ENCODE peak calls at places on chromosomes 1 and 21, in five cellular contexts. Q is endodermal cell, J is neural progenitor cell, Y is IMR-90, S is astrocyte of the spinal cord. B is an unnamed sample.

GRCh38 chr1:230232352-230232751 is 165.3 kb downstream of the GALNT2 start:
- DNase-seq in Q (peak; percentile 73), J (no peak), Y (peak; percentile 10), S (peak; percentile 35), B (no peak)

GRCh38 chr1:243501002-243501401 is 245.2 kb downstream of the SDCCAG8 start:
- DNase-seq in Q (no peak), J (no peak), Y (peak; percentile 93), S (peak; percentile 88), B (no peak)

GRCh38 chr1:24566266-24566867 is 10.5 kb downstream of the NCMAP start:
- DNase-seq in Q (no peak), J (no peak), Y (peak; percentile 15), S (peak; percentile 15), B (no peak)

GRCh38 chr21:26945916-26946315 is 21.0 kb downstream of the ADAMTS5 start:
- DNase-seq in Q (peak; percentile 54), J (no peak), Y (no peak), S (peak; percentile 16), B (no peak)

GRCh38 chr1:43822040-43822439 is 111.6 kb upstream of the ARTN start:
- DNase-seq in Q (no peak), J (no peak), Y (peak; percentile 93), S (peak; percentile 86), B (peak; percentile 91)

GRCh38 chr1:235919797-235920475 is 53.2 kb upstream of the LYST start:
- DNase-seq in Q (peak; percentile 78), J (peak; percentile 49), Y (peak; percentile 84), S (peak; percentile 85), B (peak; percentile 56)

GRCh38 chr1:85339089-85339488 is 62.7 kb upstream of the BCL10 start:
- DNase-seq in Q (no peak), J (no peak), Y (peak; percentile 76), S (peak; percentile 72), B (no peak)

GRCh38 chr21:33394260-33394659 is 9.0 kb upstream of the IFNGR2 start:
- DNase-seq in Q (no peak), J (no peak), Y (no peak), S (no peak), B (no peak)

GRCh38 chr21:33750017-33750416 is 107.7 kb downstream of the ITSN1 start:
- DNase-seq in Q (no peak), J (no peak), Y (no peak), S (no peak), B (no peak)

GRCh38 chr1:30472009-30472408 is 251.4 kb downstream of the MATN1 start:
- DNase-seq in Q (no peak), J (no peak), Y (no peak), S (no peak), B (no peak)

GRCh38 chr1:229685149-229685548 is 59.1 kb downstream of the URB2 start:
- DNase-seq in Q (no peak), J (no peak), Y (no peak), S (no peak), B (no peak)

GRCh38 chr21:21851657-21852056 is 853.4 kb downstream of the NCAM2 start:
- DNase-seq in Q (no peak), J (no peak), Y (peak; percentile 13), S (no peak), B (no peak)

GRCh38 chr1:233391338-233391737 is 63.8 kb downstream of the MAP3K21 start:
- DNase-seq in Q (no peak), J (no peak), Y (no peak), S (no peak), B (no peak)

GRCh38 chr1:45337630-45338320 is 2.2 kb upstream of the TOE1 start:
- DNase-seq in Q (no peak), J (no peak), Y (no peak), S (no peak), B (peak; percentile 13)

GRCh38 chr1:219324629-219325367 is 151.1 kb downstream of the LYPLAL1 start:
- DNase-seq in Q (no peak), J (no peak), Y (peak; percentile 98), S (peak; percentile 94), B (peak; percentile 61)

GRCh38 chr1:184379111-184379752 is 7.6 kb upstream of the C1orf21 start:
- DNase-seq in Q (no peak), J (no peak), Y (no peak), S (no peak), B (no peak)

GRCh38 chr1:98704474-98704873 is 43.0 kb downstream of the SNX7 start:
- DNase-seq in Q (peak; percentile 45), J (peak; percentile 60), Y (peak; percentile 6), S (peak; percentile 32), B (no peak)

GRCh38 chr1:3669421-3669821 is 17.1 kb downstream of the TP73 start:
- DNase-seq in Q (peak; percentile 45), J (no peak), Y (no peak), S (no peak), B (no peak)

GRCh38 chr1:215797859-215798258 is 230.8 kb downstream of the KCTD3 start:
- DNase-seq in Q (no peak), J (no peak), Y (peak; percentile 50), S (no peak), B (no peak)

GRCh38 chr1:9263984-9264929 is 28.4 kb upstream of the SPSB1 start:
- DNase-seq in Q (no peak), J (no peak), Y (no peak), S (no peak), B (no peak)

GRCh38 chr1:200610846-200611245 is 9.7 kb downstream of the KIF14 start:
- DNase-seq in Q (no peak), J (no peak), Y (peak; percentile 58), S (peak; percentile 30), B (no peak)

GRCh38 chr1:20485527-20486456 is at the start of gene CAMK2N1:
- DNase-seq in Q (peak; percentile 82), J (peak; percentile 81), Y (peak; percentile 67), S (peak; percentile 57), B (no peak)

GRCh38 chr21:32779983-32780382 is 8.4 kb upstream of the PAXBP1 start:
- DNase-seq in Q (no peak), J (no peak), Y (no peak), S (no peak), B (no peak)

GRCh38 chr1:76827066-76827465 is 40.2 kb upstream of the ST6GALNAC5 start:
- DNase-seq in Q (no peak), J (no peak), Y (no peak), S (no peak), B (no peak)

GRCh38 chr1:76833151-76833550 is 34.1 kb upstream of the ST6GALNAC5 start:
- DNase-seq in Q (no peak), J (no peak), Y (no peak), S (no peak), B (no peak)

GRCh38 chr1:76832521-76832920 is 34.8 kb upstream of the ST6GALNAC5 start:
- DNase-seq in Q (no peak), J (no peak), Y (no peak), S (no peak), B (no peak)

GRCh38 chr1:76833856-76834255 is 33.4 kb upstream of the ST6GALNAC5 start:
- DNase-seq in Q (no peak), J (no peak), Y (no peak), S (no peak), B (no peak)

GRCh38 chr1:76830373-76830772 is 36.9 kb upstream of the ST6GALNAC5 start:
- DNase-seq in Q (no peak), J (no peak), Y (no peak), S (no peak), B (no peak)
- H3K4me3 ChIP-seq in Q (no peak overlapping the region), J (no peak overlapping the region), Y (no peak overlapping the region), S (no peak overlapping the region), B (no peak overlapping the region)

DNA sequence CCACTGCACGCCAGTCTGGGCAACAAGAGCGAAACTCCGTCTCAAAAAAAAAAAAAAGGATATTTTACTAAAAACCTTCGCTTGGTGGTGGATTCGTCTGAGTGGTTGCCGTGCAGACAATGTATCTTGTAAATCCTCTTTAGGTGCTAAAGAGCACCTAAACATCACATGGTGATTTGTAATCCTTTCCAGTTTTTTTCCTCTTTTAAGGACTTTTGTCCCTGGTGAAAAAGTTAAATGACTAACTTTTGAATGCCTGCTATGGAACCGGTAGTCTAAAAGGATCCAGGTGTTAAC is 769 bp upstream of the ARNT start:
- DNase-seq in Q (no peak), J (peak; percentile 15), Y (no peak), S (no peak), B (no peak)
- TF ChIP-seq CTCF in Q (no peak), J (no peak), Y (no peak), S (no peak), B (no peak)

GRCh38 chr1:29122662-29122986 is 1.1 kb downstream of the TMEM200B start:
- DNase-seq in Q (peak; percentile 82), J (peak; percentile 70), Y (peak; percentile 67), S (peak; percentile 83), B (no peak)

GRCh38 chr1:29121951-29122661 is 1.6 kb downstream of the TMEM200B start:
- DNase-seq in Q (peak; percentile 93), J (peak; percentile 75), Y (peak; percentile 14), S (peak; percentile 64), B (no peak)

GRCh38 chr1:29120367-29120766 is 3.3 kb downstream of the TMEM200B start:
- DNase-seq in Q (no peak), J (no peak), Y (no peak), S (no peak), B (no peak)

GRCh38 chr1:29120955-29121485 is 2.7 kb downstream of the TMEM200B start:
- DNase-seq in Q (peak; percentile 94), J (peak; percentile 87), Y (peak; percentile 16), S (peak; percentile 38), B (no peak)

GRCh38 chr1:29121516-29121937 is 2.2 kb downstream of the TMEM200B start:
- DNase-seq in Q (no peak), J (no peak), Y (no peak), S (peak; percentile 6), B (no peak)
- H3K4me3 ChIP-seq in Q (peak overlapping the region; percentile 86), J (peak overlapping the region; percentile 59), Y (peak overlapping the region; percentile 54), S (peak overlapping the region; percentile 63), B (peak overlapping the region; percentile 66)

DNA sequence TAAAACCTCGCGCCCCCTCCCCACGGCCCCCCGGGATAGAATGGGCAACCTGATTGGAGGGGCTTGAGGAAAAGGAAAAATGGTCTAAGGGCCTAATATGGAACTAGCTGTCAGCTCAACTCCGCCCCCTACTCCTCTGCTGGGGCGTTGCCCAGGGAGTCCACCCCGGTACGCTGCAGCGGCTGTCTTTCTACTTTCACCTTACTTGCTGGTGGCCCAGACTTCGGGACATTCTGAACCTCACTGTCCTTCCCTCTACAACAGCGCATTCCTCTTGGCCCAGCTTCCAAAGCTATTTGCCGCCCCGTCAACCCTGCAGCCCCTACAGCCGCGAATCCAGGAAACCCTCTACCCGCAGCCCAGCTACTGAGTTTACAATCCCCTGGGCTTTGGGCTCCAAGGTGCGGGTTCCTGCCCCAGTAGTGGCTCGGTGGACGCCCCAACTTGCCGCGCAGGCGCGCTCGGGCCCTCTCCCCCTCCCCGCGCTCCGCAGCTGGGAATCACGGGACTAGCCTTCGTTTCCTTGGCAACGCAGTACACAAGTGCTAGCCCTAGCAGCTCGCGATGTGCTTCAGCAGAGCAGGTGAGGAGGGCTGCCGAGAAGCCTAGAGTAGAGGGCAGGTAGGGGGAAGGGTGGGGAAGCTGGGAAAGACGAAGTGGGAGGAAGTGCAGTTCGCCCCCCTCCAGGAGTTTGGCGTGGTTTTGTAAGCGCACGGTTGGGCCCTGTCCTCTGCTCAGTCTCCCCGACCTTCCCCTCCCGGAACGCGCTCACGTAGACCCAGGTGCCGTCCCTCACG is 55.6 kb downstream of the CHIA start:
- DNase-seq in Q (peak; percentile 98), J (peak; percentile 98), Y (peak; percentile 69), S (peak; percentile 78), B (peak; percentile 55)
- TF ChIP-seq CTCF in Q (peak; percentile 47), J (peak; percentile 42), Y (no peak), S (no peak), B (peak; percentile 26)